ENCODE peak calls at places on chromosomes 1 and 21, in ten cellular contexts. J is kidney, Y is aorta, A is testis, U is lower lobe of right lung, B is fibroblast of lung, Z is mesenchymal stem cell, G is mucosa of descending colon, X is adipocyte, M is colonic mucosa. T is an unnamed sample.
A peak's percentile ranks its signal among the peaks of the same experiment; 100 is the strongest.

GRCh38 chr1:159826436-159827101 is at the start of gene SLAMF8:
- DNase-seq in J (no peak), Y (peak; percentile 81), A (peak; percentile 32), U (peak; percentile 72), B (no peak), Z (no peak), G (peak; percentile 49), X (no peak), M (peak; percentile 44), T (peak; percentile 84)

GRCh38 chr1:32753532-32754281 is 51.1 kb upstream of the SYNC start:
- DNase-seq in J (peak; percentile 91), Y (no peak), A (peak; percentile 80), U (peak; percentile 82), B (no peak), Z (peak; percentile 65), G (peak; percentile 86), X (peak; percentile 90), M (peak; percentile 77), T (peak; percentile 85)

GRCh38 chr21:38913120-38913975 is 107.6 kb downstream of the ETS2 start:
- DNase-seq in J (peak; percentile 96), Y (peak; percentile 75), A (peak; percentile 69), U (peak; percentile 89), B (peak; percentile 59), Z (peak; percentile 40), G (peak; percentile 93), X (peak; percentile 66), M (peak; percentile 92), T (peak; percentile 85)

GRCh38 chr21:34198232-34199120 is 125.1 kb downstream of the MRPS6 start:
- DNase-seq in J (no peak), Y (no peak), A (no peak), U (no peak), B (no peak), Z (no peak), G (no peak), X (no peak), M (no peak), T (no peak)

GRCh38 chr21:32137266-32137665 is 141.6 kb downstream of the MIS18A start:
- DNase-seq in J (no peak), Y (no peak), A (no peak), U (no peak), B (no peak), Z (no peak), G (no peak), X (no peak), M (no peak), T (no peak)

GRCh38 chr1:180309338-180309737 is 79.3 kb downstream of the LHX4 start:
- DNase-seq in J (no peak), Y (no peak), A (no peak), U (no peak), B (peak; percentile 31), Z (peak; percentile 55), G (no peak), X (peak; percentile 56), M (no peak), T (no peak)

GRCh38 chr1:212954514-212954913 is 4.2 kb downstream of the VASH2 start:
- DNase-seq in J (no peak), Y (no peak), A (no peak), U (no peak), B (no peak), Z (no peak), G (no peak), X (no peak), M (no peak), T (no peak)

GRCh38 chr1:93605812-93606512 is 75.7 kb downstream of the BCAR3 start:
- DNase-seq in J (no peak), Y (peak; percentile 42), A (no peak), U (no peak), B (peak; percentile 93), Z (peak; percentile 91), G (no peak), X (peak; percentile 85), M (no peak), T (no peak)

GRCh38 chr1:155079487-155080249 is 1.0 kb downstream of the EFNA3 start:
- DNase-seq in J (peak; percentile 78), Y (no peak), A (no peak), U (no peak), B (no peak), Z (peak; percentile 27), G (peak; percentile 59), X (peak; percentile 47), M (peak; percentile 47), T (peak; percentile 78)

GRCh38 chr1:49995734-49996133 is 28.0 kb downstream of the AGBL4 start:
- DNase-seq in J (no peak), Y (no peak), A (no peak), U (no peak), B (no peak), Z (no peak), G (no peak), X (no peak), M (no peak), T (no peak)

GRCh38 chr1:232923739-232924386 is 26.5 kb upstream of the NTPCR start:
- DNase-seq in J (no peak), Y (no peak), A (no peak), U (no peak), B (no peak), Z (peak; percentile 18), G (no peak), X (no peak), M (no peak), T (no peak)

GRCh38 chr21:45447821-45448220 is 42.9 kb downstream of the COL18A1 start:
- DNase-seq in J (no peak), Y (no peak), A (no peak), U (no peak), B (no peak), Z (no peak), G (no peak), X (no peak), M (no peak), T (no peak)

GRCh38 chr1:230231739-230232075 is 164.7 kb downstream of the GALNT2 start:
- DNase-seq in J (peak; percentile 72), Y (peak; percentile 87), A (peak; percentile 74), U (peak; percentile 91), B (peak; percentile 76), Z (peak; percentile 55), G (peak; percentile 84), X (peak; percentile 64), M (peak; percentile 87), T (no peak)

GRCh38 chr1:40818264-40818961 is 34.8 kb downstream of the KCNQ4 start:
- DNase-seq in J (peak; percentile 94), Y (peak; percentile 72), A (peak; percentile 64), U (peak; percentile 82), B (peak; percentile 5), Z (no peak), G (peak; percentile 89), X (peak; percentile 28), M (peak; percentile 88), T (peak; percentile 94)

GRCh38 chr1:77779529-77780281 is at the start of gene MIGA1:
- DNase-seq in J (peak; percentile 94), Y (peak; percentile 91), A (peak; percentile 97), U (peak; percentile 90), B (peak; percentile 93), Z (peak; percentile 89), G (peak; percentile 88), X (peak; percentile 87), M (peak; percentile 94), T (peak; percentile 94)

GRCh38 chr1:75616436-75617433 is 5.8 kb upstream of the SLC44A5 start:
- DNase-seq in J (peak; percentile 74), Y (no peak), A (peak; percentile 31), U (no peak), B (peak; percentile 27), Z (peak; percentile 34), G (peak; percentile 21), X (peak; percentile 59), M (no peak), T (peak; percentile 74)
- H3K4me3 ChIP-seq in J (no peak overlapping the region), Y (no peak overlapping the region), A (peak overlapping the region; percentile 29), U (peak overlapping the region; percentile 45), B (no peak overlapping the region), Z (peak overlapping the region; percentile 64), G (no peak overlapping the region), X (no peak overlapping the region), M (peak overlapping the region; percentile 22), T (peak overlapping the region; percentile 54)

GRCh38 chr1:150789396-150789795 is 18.7 kb downstream of the CTSK start:
- DNase-seq in J (no peak), Y (no peak), A (peak; percentile 19), U (peak; percentile 54), B (no peak), Z (no peak), G (no peak), X (no peak), M (no peak), T (no peak)
- H3K4me1 ChIP-seq in J (no peaks in the 10 kb centered on the region), Y (no peaks in the 10 kb centered on the region), A (peaks cover 5% of the 10 kb centered on the region), U (peaks cover 30% of the 10 kb centered on the region), B (no peaks in the 10 kb centered on the region), Z (no peaks in the 10 kb centered on the region), G (no peaks in the 10 kb centered on the region), X (no peaks in the 10 kb centered on the region), M (no peaks in the 10 kb centered on the region), T (peaks cover 13% of the 10 kb centered on the region)

DNA sequence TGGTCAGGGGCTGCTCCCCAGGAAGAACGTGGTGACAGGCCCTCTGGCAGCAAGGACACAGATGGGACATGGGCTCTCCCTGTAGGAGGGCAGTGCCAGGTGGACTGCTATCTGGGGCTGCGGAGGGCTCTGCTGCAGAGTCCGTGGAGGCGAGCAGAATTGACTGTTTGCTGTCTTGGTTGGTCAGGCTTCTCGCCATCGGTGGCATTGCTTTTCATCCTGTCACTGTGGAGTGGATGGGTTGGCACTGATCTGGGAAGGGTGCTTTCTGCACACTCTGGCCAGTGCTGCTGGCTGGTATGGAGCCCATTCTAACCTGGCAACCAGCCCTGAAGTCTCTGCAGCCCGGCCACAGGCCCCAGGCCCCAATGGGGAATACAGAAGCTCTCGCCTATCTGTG is 103.0 kb downstream of the LAMC2 start:
- DNase-seq in J (no peak), Y (no peak), A (no peak), U (no peak), B (no peak), Z (no peak), G (no peak), X (no peak), M (no peak), T (no peak)
- H3K4me3 ChIP-seq in J (no peak overlapping the region), Y (no peak overlapping the region), A (no peak overlapping the region), U (no peak overlapping the region), B (no peak overlapping the region), Z (no peak overlapping the region), G (no peak overlapping the region), X (no peak overlapping the region), M (no peak overlapping the region), T (no peak overlapping the region)

GRCh38 chr1:112906155-112906698 is 49.8 kb downstream of the SLC16A1 start:
- DNase-seq in J (no peak), Y (no peak), A (no peak), U (no peak), B (no peak), Z (no peak), G (no peak), X (no peak), M (no peak), T (no peak)

GRCh38 chr1:112909847-112910246 is 46.1 kb downstream of the SLC16A1 start:
- DNase-seq in J (no peak), Y (no peak), A (no peak), U (no peak), B (no peak), Z (no peak), G (no peak), X (no peak), M (no peak), T (no peak)

GRCh38 chr1:112905420-112906154 is 50.4 kb downstream of the SLC16A1 start:
- DNase-seq in J (no peak), Y (no peak), A (no peak), U (no peak), B (no peak), Z (no peak), G (peak; percentile 53), X (no peak), M (peak; percentile 77), T (no peak)

DNA sequence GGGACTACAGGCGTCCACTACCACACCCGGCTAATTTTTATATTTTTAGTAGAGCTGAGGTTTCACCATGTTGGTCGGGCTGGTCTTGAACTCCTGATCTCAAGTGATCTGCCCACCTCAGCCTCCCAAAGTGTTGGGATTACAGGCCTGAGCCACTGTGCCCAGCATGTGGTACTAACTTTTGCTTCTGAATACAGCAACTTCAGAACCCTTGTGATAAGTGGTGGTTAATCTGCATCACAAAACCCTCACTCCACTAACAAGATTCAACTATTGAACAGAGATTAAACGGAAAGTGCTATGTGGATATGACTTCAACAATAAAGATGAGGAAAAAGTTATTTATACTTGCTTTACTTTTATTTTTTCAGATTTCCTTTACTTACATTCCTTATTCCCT is 44.5 kb downstream of the SLC16A1 start:
- DNase-seq in J (no peak), Y (no peak), A (no peak), U (no peak), B (no peak), Z (no peak), G (no peak), X (no peak), M (no peak), T (no peak)
- H3K4me1 ChIP-seq in J (no peaks in the 10 kb centered on the region), Y (no peaks in the 10 kb centered on the region), A (no peaks in the 10 kb centered on the region), U (peaks cover 1% of the 10 kb centered on the region), B (peaks cover 2% of the 10 kb centered on the region), Z (peaks cover 4% of the 10 kb centered on the region), G (peaks cover 4% of the 10 kb centered on the region), X (peaks cover 20% of the 10 kb centered on the region), M (no peaks in the 10 kb centered on the region), T (no peaks in the 10 kb centered on the region)

T was measured in spleen.